ENCODE peak calls at places on chromosomes 6 and 20, in nine cellular contexts. One of them, this sample, is unnamed.
A peak's percentile ranks its signal among the peaks of the same experiment; 100 is the strongest.

GRCh38 chr6:156031516-156031915 is 575.9 kb upstream of the NOX3 start:
- DNase-seq in effector memory CD4-positive, alpha-beta T cell: no peak
- DNase-seq in right lobe of liver: no peak
- DNase-seq in mesenchymal stem cell: no peak
- DNase-seq in cardiac muscle cell: no peak
- DNase-seq in CD4-positive, alpha-beta memory T cell: no peak
- DNase-seq in ovary: no peak
- DNase-seq in mucosa of descending colon: no peak
- DNase-seq in astrocyte: no peak
- DNase-seq in this sample: no peak

GRCh38 chr6:138087549-138087948 is 19.7 kb downstream of the PERP start:
- DNase-seq in effector memory CD4-positive, alpha-beta T cell: no peak
- DNase-seq in right lobe of liver: no peak
- DNase-seq in mesenchymal stem cell: peak; percentile 18
- DNase-seq in cardiac muscle cell: no peak
- DNase-seq in CD4-positive, alpha-beta memory T cell: no peak
- DNase-seq in ovary: no peak
- DNase-seq in mucosa of descending colon: no peak
- DNase-seq in astrocyte: peak; percentile 31
- DNase-seq in this sample: no peak

GRCh38 chr20:14826926-14827325 is 489.5 kb upstream of the FLRT3 start:
- DNase-seq in effector memory CD4-positive, alpha-beta T cell: no peak
- DNase-seq in right lobe of liver: no peak
- DNase-seq in mesenchymal stem cell: no peak
- DNase-seq in cardiac muscle cell: no peak
- DNase-seq in CD4-positive, alpha-beta memory T cell: no peak
- DNase-seq in ovary: no peak
- DNase-seq in mucosa of descending colon: no peak
- DNase-seq in astrocyte: no peak
- DNase-seq in this sample: no peak

GRCh38 chr20:57469418-57470211 is 55.3 kb downstream of the CTCFL start:
- DNase-seq in effector memory CD4-positive, alpha-beta T cell: no peak
- DNase-seq in right lobe of liver: peak; percentile 21
- DNase-seq in mesenchymal stem cell: no peak
- DNase-seq in cardiac muscle cell: no peak
- DNase-seq in CD4-positive, alpha-beta memory T cell: no peak
- DNase-seq in ovary: no peak
- DNase-seq in mucosa of descending colon: no peak
- DNase-seq in astrocyte: no peak
- DNase-seq in this sample: no peak

GRCh38 chr6:35016417-35017221 is 124.5 kb downstream of the TCP11 start:
- DNase-seq in effector memory CD4-positive, alpha-beta T cell: no peak
- DNase-seq in right lobe of liver: peak; percentile 69
- DNase-seq in mesenchymal stem cell: peak; percentile 75
- DNase-seq in cardiac muscle cell: peak; percentile 55
- DNase-seq in CD4-positive, alpha-beta memory T cell: no peak
- DNase-seq in ovary: peak; percentile 58
- DNase-seq in mucosa of descending colon: no peak
- DNase-seq in astrocyte: peak; percentile 67
- DNase-seq in this sample: peak; percentile 65

GRCh38 chr20:32534661-32535240 is 50.4 kb downstream of the NOL4L start:
- DNase-seq in effector memory CD4-positive, alpha-beta T cell: peak; percentile 53
- DNase-seq in right lobe of liver: no peak
- DNase-seq in mesenchymal stem cell: no peak
- DNase-seq in cardiac muscle cell: no peak
- DNase-seq in CD4-positive, alpha-beta memory T cell: peak; percentile 57
- DNase-seq in ovary: no peak
- DNase-seq in mucosa of descending colon: no peak
- DNase-seq in astrocyte: no peak
- DNase-seq in this sample: no peak

GRCh38 chr6:36418558-36418957 is 24.1 kb downstream of the PXT1 start:
- DNase-seq in effector memory CD4-positive, alpha-beta T cell: no peak
- DNase-seq in right lobe of liver: no peak
- DNase-seq in mesenchymal stem cell: no peak
- DNase-seq in cardiac muscle cell: no peak
- DNase-seq in CD4-positive, alpha-beta memory T cell: no peak
- DNase-seq in ovary: no peak
- DNase-seq in mucosa of descending colon: no peak
- DNase-seq in astrocyte: no peak
- DNase-seq in this sample: no peak

GRCh38 chr6:30175765-30176164 is 12.4 kb downstream of the TRIM15 start:
- DNase-seq in effector memory CD4-positive, alpha-beta T cell: no peak
- DNase-seq in right lobe of liver: no peak
- DNase-seq in mesenchymal stem cell: no peak
- DNase-seq in cardiac muscle cell: no peak
- DNase-seq in CD4-positive, alpha-beta memory T cell: no peak
- DNase-seq in ovary: no peak
- DNase-seq in mucosa of descending colon: no peak
- DNase-seq in astrocyte: no peak
- DNase-seq in this sample: no peak

GRCh38 chr6:139330841-139331500 is 39.2 kb upstream of the TXLNB start:
- DNase-seq in effector memory CD4-positive, alpha-beta T cell: no peak
- DNase-seq in right lobe of liver: no peak
- DNase-seq in mesenchymal stem cell: no peak
- DNase-seq in cardiac muscle cell: peak; percentile 38
- DNase-seq in CD4-positive, alpha-beta memory T cell: no peak
- DNase-seq in ovary: no peak
- DNase-seq in mucosa of descending colon: no peak
- DNase-seq in astrocyte: no peak
- DNase-seq in this sample: no peak

GRCh38 chr20:18364768-18365167 is 76.4 kb downstream of the ZNF133 start:
- DNase-seq in effector memory CD4-positive, alpha-beta T cell: no peak
- DNase-seq in right lobe of liver: no peak
- DNase-seq in mesenchymal stem cell: no peak
- DNase-seq in cardiac muscle cell: no peak
- DNase-seq in CD4-positive, alpha-beta memory T cell: no peak
- DNase-seq in ovary: no peak
- DNase-seq in mucosa of descending colon: no peak
- DNase-seq in astrocyte: no peak
- DNase-seq in this sample: no peak

GRCh38 chr20:50269111-50270033 is 78.7 kb downstream of the CEBPB start:
- DNase-seq in effector memory CD4-positive, alpha-beta T cell: no peak
- DNase-seq in right lobe of liver: no peak
- DNase-seq in mesenchymal stem cell: no peak
- DNase-seq in cardiac muscle cell: no peak
- DNase-seq in CD4-positive, alpha-beta memory T cell: no peak
- DNase-seq in ovary: no peak
- DNase-seq in mucosa of descending colon: peak; percentile 31
- DNase-seq in astrocyte: no peak
- DNase-seq in this sample: no peak

GRCh38 chr6:44333273-44333919 is 9.1 kb upstream of the SPATS1 start:
- DNase-seq in effector memory CD4-positive, alpha-beta T cell: no peak
- DNase-seq in right lobe of liver: no peak
- DNase-seq in mesenchymal stem cell: no peak
- DNase-seq in cardiac muscle cell: no peak
- DNase-seq in CD4-positive, alpha-beta memory T cell: no peak
- DNase-seq in ovary: no peak
- DNase-seq in mucosa of descending colon: no peak
- DNase-seq in astrocyte: no peak
- DNase-seq in this sample: no peak

GRCh38 chr20:46602429-46602828 is 48.8 kb downstream of the SLC13A3 start:
- DNase-seq in effector memory CD4-positive, alpha-beta T cell: no peak
- DNase-seq in right lobe of liver: no peak
- DNase-seq in mesenchymal stem cell: no peak
- DNase-seq in cardiac muscle cell: no peak
- DNase-seq in CD4-positive, alpha-beta memory T cell: no peak
- DNase-seq in ovary: no peak
- DNase-seq in mucosa of descending colon: no peak
- DNase-seq in astrocyte: no peak
- DNase-seq in this sample: no peak

GRCh38 chr6:1601616-1602355 is 7.9 kb upstream of the FOXC1 start:
- DNase-seq in effector memory CD4-positive, alpha-beta T cell: no peak
- DNase-seq in right lobe of liver: no peak
- DNase-seq in mesenchymal stem cell: no peak
- DNase-seq in cardiac muscle cell: no peak
- DNase-seq in CD4-positive, alpha-beta memory T cell: no peak
- DNase-seq in ovary: no peak
- DNase-seq in mucosa of descending colon: no peak
- DNase-seq in astrocyte: no peak
- DNase-seq in this sample: no peak

GRCh38 chr20:35179292-35180212 is 7.7 kb downstream of the PROCR start:
- DNase-seq in effector memory CD4-positive, alpha-beta T cell: no peak
- DNase-seq in right lobe of liver: peak; percentile 57
- DNase-seq in mesenchymal stem cell: no peak
- DNase-seq in cardiac muscle cell: no peak
- DNase-seq in CD4-positive, alpha-beta memory T cell: no peak
- DNase-seq in ovary: no peak
- DNase-seq in mucosa of descending colon: no peak
- DNase-seq in astrocyte: no peak
- DNase-seq in this sample: no peak

GRCh38 chr20:10611357-10611756 is 62.4 kb downstream of the JAG1 start:
- DNase-seq in effector memory CD4-positive, alpha-beta T cell: no peak
- DNase-seq in right lobe of liver: no peak
- DNase-seq in mesenchymal stem cell: peak; percentile 46
- DNase-seq in cardiac muscle cell: peak; percentile 65
- DNase-seq in CD4-positive, alpha-beta memory T cell: no peak
- DNase-seq in ovary: no peak
- DNase-seq in mucosa of descending colon: peak; percentile 50
- DNase-seq in astrocyte: no peak
- DNase-seq in this sample: peak; percentile 63

GRCh38 chr20:62837091-62837490 is 20.2 kb downstream of the COL9A3 start:
- DNase-seq in effector memory CD4-positive, alpha-beta T cell: no peak
- DNase-seq in right lobe of liver: no peak
- DNase-seq in mesenchymal stem cell: no peak
- DNase-seq in cardiac muscle cell: no peak
- DNase-seq in CD4-positive, alpha-beta memory T cell: no peak
- DNase-seq in ovary: no peak
- DNase-seq in mucosa of descending colon: peak; percentile 37
- DNase-seq in astrocyte: no peak
- DNase-seq in this sample: no peak

GRCh38 chr6:82176616-82177015 is 70.9 kb downstream of the IBTK start:
- DNase-seq in effector memory CD4-positive, alpha-beta T cell: no peak
- DNase-seq in right lobe of liver: no peak
- DNase-seq in mesenchymal stem cell: no peak
- DNase-seq in cardiac muscle cell: peak; percentile 15
- DNase-seq in CD4-positive, alpha-beta memory T cell: no peak
- DNase-seq in ovary: no peak
- DNase-seq in mucosa of descending colon: no peak
- DNase-seq in astrocyte: no peak
- DNase-seq in this sample: no peak

GRCh38 chr6:89834884-89835792 is 5.5 kb downstream of the CASP8AP2 start:
- DNase-seq in effector memory CD4-positive, alpha-beta T cell: peak; percentile 14
- DNase-seq in right lobe of liver: no peak
- DNase-seq in mesenchymal stem cell: no peak
- DNase-seq in cardiac muscle cell: no peak
- DNase-seq in CD4-positive, alpha-beta memory T cell: peak; percentile 58
- DNase-seq in ovary: no peak
- DNase-seq in mucosa of descending colon: no peak
- DNase-seq in astrocyte: peak; percentile 42
- DNase-seq in this sample: no peak
- H3K36me3 ChIP-seq in effector memory CD4-positive, alpha-beta T cell: peaks cover 3% of the 10 kb centered on the region
- H3K36me3 ChIP-seq in right lobe of liver: no peaks in the 10 kb centered on the region
- H3K36me3 ChIP-seq in mesenchymal stem cell: peaks cover 17% of the 10 kb centered on the region
- H3K36me3 ChIP-seq in cardiac muscle cell: peaks cover 3% of the 10 kb centered on the region
- H3K36me3 ChIP-seq in CD4-positive, alpha-beta memory T cell: peaks cover 3% of the 10 kb centered on the region
- H3K36me3 ChIP-seq in ovary: no peaks in the 10 kb centered on the region
- H3K36me3 ChIP-seq in mucosa of descending colon: no peaks in the 10 kb centered on the region
- H3K36me3 ChIP-seq in astrocyte: peaks cover 6% of the 10 kb centered on the region
- H3K36me3 ChIP-seq in this sample: no peaks in the 10 kb centered on the region

GRCh38 chr20:53943522-53944291 is 126.7 kb downstream of the BCAS1 start:
- DNase-seq in effector memory CD4-positive, alpha-beta T cell: peak; percentile 9
- DNase-seq in right lobe of liver: no peak
- DNase-seq in mesenchymal stem cell: peak; percentile 51
- DNase-seq in cardiac muscle cell: peak; percentile 63
- DNase-seq in CD4-positive, alpha-beta memory T cell: peak; percentile 42
- DNase-seq in ovary: peak; percentile 42
- DNase-seq in mucosa of descending colon: no peak
- DNase-seq in astrocyte: no peak
- DNase-seq in this sample: no peak

GRCh38 chr20:53944796-53945195 is 125.6 kb downstream of the BCAS1 start:
- DNase-seq in effector memory CD4-positive, alpha-beta T cell: no peak
- DNase-seq in right lobe of liver: no peak
- DNase-seq in mesenchymal stem cell: no peak
- DNase-seq in cardiac muscle cell: no peak
- DNase-seq in CD4-positive, alpha-beta memory T cell: no peak
- DNase-seq in ovary: no peak
- DNase-seq in mucosa of descending colon: no peak
- DNase-seq in astrocyte: no peak
- DNase-seq in this sample: no peak

GRCh38 chr20:53942121-53942816 is 128.1 kb downstream of the BCAS1 start:
- DNase-seq in effector memory CD4-positive, alpha-beta T cell: no peak
- DNase-seq in right lobe of liver: no peak
- DNase-seq in mesenchymal stem cell: no peak
- DNase-seq in cardiac muscle cell: no peak
- DNase-seq in CD4-positive, alpha-beta memory T cell: no peak
- DNase-seq in ovary: no peak
- DNase-seq in mucosa of descending colon: no peak
- DNase-seq in astrocyte: peak; percentile 45
- DNase-seq in this sample: no peak

GRCh38 chr20:53941680-53942079 is 128.7 kb downstream of the BCAS1 start:
- DNase-seq in effector memory CD4-positive, alpha-beta T cell: no peak
- DNase-seq in right lobe of liver: no peak
- DNase-seq in mesenchymal stem cell: no peak
- DNase-seq in cardiac muscle cell: no peak
- DNase-seq in CD4-positive, alpha-beta memory T cell: no peak
- DNase-seq in ovary: no peak
- DNase-seq in mucosa of descending colon: no peak
- DNase-seq in astrocyte: no peak
- DNase-seq in this sample: no peak

DNA sequence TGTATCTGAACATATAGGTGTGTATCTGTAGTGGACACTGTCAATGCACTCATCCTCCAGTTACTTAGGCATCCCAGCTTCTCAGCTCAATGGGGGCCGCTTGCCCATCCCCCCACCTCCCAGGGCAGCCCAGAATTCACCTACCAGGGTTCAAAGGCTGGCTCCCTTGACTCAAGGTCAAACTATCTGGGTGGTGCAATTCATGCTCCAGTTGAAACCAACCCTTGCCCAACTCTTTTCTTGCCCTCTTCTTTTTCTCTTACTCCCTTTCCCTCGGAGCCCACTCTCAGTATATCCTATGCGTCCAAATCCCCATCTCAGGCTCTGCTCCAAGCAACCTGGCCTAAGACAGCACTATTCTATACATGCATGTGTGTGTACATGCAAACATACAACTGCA is 127.4 kb downstream of the BCAS1 start:
- DNase-seq in effector memory CD4-positive, alpha-beta T cell: no peak
- DNase-seq in right lobe of liver: no peak
- DNase-seq in mesenchymal stem cell: no peak
- DNase-seq in cardiac muscle cell: no peak
- DNase-seq in CD4-positive, alpha-beta memory T cell: no peak
- DNase-seq in ovary: no peak
- DNase-seq in mucosa of descending colon: no peak
- DNase-seq in astrocyte: no peak
- DNase-seq in this sample: no peak
- H3K4me1 ChIP-seq in effector memory CD4-positive, alpha-beta T cell: peaks cover 9% of the 10 kb centered on the region
- H3K4me1 ChIP-seq in right lobe of liver: no peaks in the 10 kb centered on the region
- H3K4me1 ChIP-seq in mesenchymal stem cell: peaks cover 6% of the 10 kb centered on the region
- H3K4me1 ChIP-seq in cardiac muscle cell: peaks cover 38% of the 10 kb centered on the region
- H3K4me1 ChIP-seq in CD4-positive, alpha-beta memory T cell: peaks cover 15% of the 10 kb centered on the region
- H3K4me1 ChIP-seq in ovary: peaks cover 11% of the 10 kb centered on the region
- H3K4me1 ChIP-seq in mucosa of descending colon: peaks cover 22% of the 10 kb centered on the region
- H3K4me1 ChIP-seq in astrocyte: peaks cover 26% of the 10 kb centered on the region
- H3K4me1 ChIP-seq in this sample: no peaks in the 10 kb centered on the region

GRCh38 chr6:154232013-154232920 is 124.3 kb downstream of the IPCEF1 start:
- DNase-seq in effector memory CD4-positive, alpha-beta T cell: no peak
- DNase-seq in right lobe of liver: no peak
- DNase-seq in mesenchymal stem cell: peak; percentile 88
- DNase-seq in cardiac muscle cell: no peak
- DNase-seq in CD4-positive, alpha-beta memory T cell: no peak
- DNase-seq in ovary: no peak
- DNase-seq in mucosa of descending colon: no peak
- DNase-seq in astrocyte: peak; percentile 32
- DNase-seq in this sample: no peak
- H3K36me3 ChIP-seq in effector memory CD4-positive, alpha-beta T cell: no peaks in the 10 kb centered on the region
- H3K36me3 ChIP-seq in right lobe of liver: no peaks in the 10 kb centered on the region
- H3K36me3 ChIP-seq in mesenchymal stem cell: no peaks in the 10 kb centered on the region
- H3K36me3 ChIP-seq in cardiac muscle cell: no peaks in the 10 kb centered on the region
- H3K36me3 ChIP-seq in CD4-positive, alpha-beta memory T cell: no peaks in the 10 kb centered on the region
- H3K36me3 ChIP-seq in ovary: no peaks in the 10 kb centered on the region
- H3K36me3 ChIP-seq in mucosa of descending colon: no peaks in the 10 kb centered on the region
- H3K36me3 ChIP-seq in astrocyte: no peaks in the 10 kb centered on the region
- H3K36me3 ChIP-seq in this sample: no peaks in the 10 kb centered on the region

GRCh38 chr6:20200761-20201160 is 11.5 kb downstream of the MBOAT1 start:
- DNase-seq in effector memory CD4-positive, alpha-beta T cell: no peak
- DNase-seq in right lobe of liver: no peak
- DNase-seq in mesenchymal stem cell: peak; percentile 35
- DNase-seq in cardiac muscle cell: no peak
- DNase-seq in CD4-positive, alpha-beta memory T cell: no peak
- DNase-seq in ovary: peak; percentile 46
- DNase-seq in mucosa of descending colon: no peak
- DNase-seq in astrocyte: no peak
- DNase-seq in this sample: peak; percentile 29
- H3K4me1 ChIP-seq in effector memory CD4-positive, alpha-beta T cell: peaks cover 7% of the 10 kb centered on the region
- H3K4me1 ChIP-seq in right lobe of liver: no peaks in the 10 kb centered on the region
- H3K4me1 ChIP-seq in mesenchymal stem cell: peaks cover 2% of the 10 kb centered on the region
- H3K4me1 ChIP-seq in cardiac muscle cell: peaks cover 14% of the 10 kb centered on the region
- H3K4me1 ChIP-seq in CD4-positive, alpha-beta memory T cell: peaks cover 44% of the 10 kb centered on the region
- H3K4me1 ChIP-seq in ovary: peaks cover 20% of the 10 kb centered on the region
- H3K4me1 ChIP-seq in mucosa of descending colon: peaks cover 46% of the 10 kb centered on the region
- H3K4me1 ChIP-seq in astrocyte: no peaks in the 10 kb centered on the region
- H3K4me1 ChIP-seq in this sample: no peaks in the 10 kb centered on the region